ENCODE peak calls at places on chromosomes 1 and 21, in seven cellular contexts. E is cardiac muscle cell, X is PC-3, G is AG09309, D is stomach, H is neural progenitor cell, B is mucosa of descending colon. U is an unnamed sample.

GRCh38 chr1:156086256-156086662 is 4.0 kb upstream of the MEX3A start:
- DNase-seq in E (peak; percentile 78), X (peak; percentile 60), G (no peak), D (no peak), H (peak; percentile 83), B (no peak), U (no peak)

GRCh38 chr1:12172042-12172851 is 5.5 kb downstream of the TNFRSF1B start:
- DNase-seq in E (no peak), X (no peak), G (no peak), D (no peak), H (no peak), B (peak; percentile 34), U (no peak)

GRCh38 chr1:119783354-119784126 is 14.8 kb upstream of the HMGCS2 start:
- DNase-seq in E (no peak), X (peak; percentile 4), G (no peak), D (no peak), H (no peak), B (no peak), U (no peak)

GRCh38 chr1:232477728-232478127 is 152.2 kb downstream of the SIPA1L2 start:
- DNase-seq in E (no peak), X (peak; percentile 99), G (peak; percentile 96), D (no peak), H (peak; percentile 34), B (no peak), U (peak; percentile 98)

GRCh38 chr1:184002071-184002470 is 35.5 kb downstream of the COLGALT2 start:
- DNase-seq in E (no peak), X (peak; percentile 84), G (peak; percentile 50), D (no peak), H (peak; percentile 63), B (no peak), U (peak; percentile 64)

GRCh38 chr1:232644209-232644608 is 14.3 kb upstream of the SIPA1L2 start:
- DNase-seq in E (no peak), X (no peak), G (no peak), D (no peak), H (no peak), B (no peak), U (no peak)

GRCh38 chr1:112529301-112529700 is 20.5 kb downstream of the WNT2B start:
- DNase-seq in E (no peak), X (peak; percentile 84), G (no peak), D (no peak), H (no peak), B (no peak), U (no peak)

GRCh38 chr21:28431022-28431421 is 561.7 kb downstream of the LTN1 start:
- DNase-seq in E (no peak), X (peak; percentile 32), G (no peak), D (no peak), H (no peak), B (no peak), U (no peak)

GRCh38 chr21:39694750-39695149 is 50.2 kb upstream of the IGSF5 start:
- DNase-seq in E (no peak), X (no peak), G (no peak), D (no peak), H (no peak), B (no peak), U (no peak)

GRCh38 chr1:77015748-77016341 is 148.6 kb downstream of the ST6GALNAC5 start:
- DNase-seq in E (no peak), X (no peak), G (no peak), D (no peak), H (peak; percentile 56), B (no peak), U (no peak)

GRCh38 chr1:27575861-27576331 is 28.0 kb downstream of the AHDC1 start:
- DNase-seq in E (peak; percentile 94), X (peak; percentile 51), G (no peak), D (peak; percentile 84), H (peak; percentile 83), B (peak; percentile 74), U (no peak)

GRCh38 chr1:116855788-116856187 is 53.9 kb upstream of the PTGFRN start:
- DNase-seq in E (no peak), X (no peak), G (no peak), D (no peak), H (peak; percentile 36), B (no peak), U (no peak)

GRCh38 chr1:157000686-157001085 is 44.9 kb downstream of the ARHGEF11 start:
- DNase-seq in E (no peak), X (peak; percentile 32), G (no peak), D (no peak), H (no peak), B (no peak), U (no peak)

GRCh38 chr21:36431252-36431651 is 46.1 kb downstream of the CHAF1B start:
- DNase-seq in E (no peak), X (no peak), G (no peak), D (no peak), H (no peak), B (no peak), U (no peak)

GRCh38 chr1:219405531-219406331 is 207.2 kb downstream of the ZC3H11B start:
- DNase-seq in E (peak; percentile 82), X (no peak), G (no peak), D (no peak), H (no peak), B (no peak), U (no peak)

GRCh38 chr1:11157867-11158266 is 31.3 kb upstream of the ANGPTL7 start:
- DNase-seq in E (no peak), X (no peak), G (no peak), D (no peak), H (no peak), B (no peak), U (no peak)

GRCh38 chr1:230891413-230891812 is 23.1 kb upstream of the C1orf198 start:
- DNase-seq in E (no peak), X (peak; percentile 28), G (no peak), D (no peak), H (peak; percentile 71), B (no peak), U (no peak)

GRCh38 chr1:43253876-43254275 is 15.9 kb upstream of the TMEM125 start:
- DNase-seq in E (no peak), X (no peak), G (no peak), D (no peak), H (no peak), B (no peak), U (no peak)

GRCh38 chr1:161091093-161091492 is 1.7 kb upstream of the NECTIN4 start:
- DNase-seq in E (no peak), X (no peak), G (no peak), D (no peak), H (no peak), B (no peak), U (no peak)

GRCh38 chr1:116826818-116827606 is 72.8 kb downstream of the CD2 start:
- DNase-seq in E (no peak), X (peak; percentile 65), G (no peak), D (no peak), H (no peak), B (no peak), U (peak; percentile 63)

GRCh38 chr1:54501849-54502248 is 46.2 kb upstream of the ACOT11 start:
- DNase-seq in E (no peak), X (no peak), G (no peak), D (no peak), H (no peak), B (no peak), U (no peak)

GRCh38 chr1:96967311-96967710 is 245.7 kb downstream of the PTBP2 start:
- DNase-seq in E (no peak), X (no peak), G (no peak), D (no peak), H (no peak), B (no peak), U (no peak)

GRCh38 chr1:22639286-22639685 is 2.9 kb downstream of the C1QA start:
- DNase-seq in E (no peak), X (no peak), G (peak; percentile 2), D (no peak), H (peak; percentile 72), B (no peak), U (no peak)

GRCh38 chr1:174239541-174239940 is 80.2 kb downstream of the RABGAP1L start:
- DNase-seq in E (no peak), X (peak; percentile 34), G (no peak), D (no peak), H (no peak), B (no peak), U (no peak)
- H3K4me3 ChIP-seq in E (no peak overlapping the region), X (peak overlapping the region; percentile 88), G (no peak overlapping the region), D (no peak overlapping the region), H (no peak overlapping the region), B (no peak overlapping the region), U (no peak overlapping the region)

DNA sequence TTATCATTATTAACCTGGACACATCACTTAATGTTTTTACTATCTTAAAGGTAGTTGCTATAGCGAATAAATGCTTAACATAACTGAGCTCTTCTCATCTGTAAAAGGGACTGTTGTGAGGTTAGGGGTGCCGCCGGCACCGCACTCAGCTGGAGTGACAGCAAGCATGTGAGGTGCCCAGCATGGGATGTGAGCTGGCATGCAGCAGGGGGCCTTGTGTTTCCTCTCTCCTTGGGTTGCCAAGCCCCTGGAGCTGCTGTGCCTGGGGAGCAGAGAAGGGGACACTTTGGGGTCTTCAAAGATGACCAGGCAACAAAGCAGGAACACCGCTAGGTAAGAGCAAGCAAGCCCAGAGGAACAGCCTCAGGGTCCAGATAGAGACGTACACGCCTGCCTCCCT is 2.1 kb upstream of the ZC3H12A start:
- DNase-seq in E (no peak), X (no peak), G (no peak), D (no peak), H (no peak), B (peak; percentile 40), U (no peak)
- H3K4me3 ChIP-seq in E (no peak overlapping the region), X (no peak overlapping the region), G (no peak overlapping the region), D (no peak overlapping the region), H (no peak overlapping the region), B (no peak overlapping the region), U (peak overlapping the region; percentile 1)

GRCh38 chr1:39141925-39142324 is 62.6 kb upstream of the MACF1 start:
- DNase-seq in E (peak; percentile 55), X (no peak), G (no peak), D (no peak), H (peak; percentile 84), B (no peak), U (no peak)
- H3K4me3 ChIP-seq in E (no peak overlapping the region), X (no peak overlapping the region), G (no peak overlapping the region), D (no peak overlapping the region), H (peak overlapping the region; percentile 40), B (no peak overlapping the region), U (no peak overlapping the region)

GRCh38 chr1:64969305-64970066 is 3.1 kb upstream of the JAK1 start:
- DNase-seq in E (no peak), X (peak; percentile 21), G (no peak), D (no peak), H (no peak), B (no peak), U (no peak)

GRCh38 chr1:64966158-64966963 is at the start of gene JAK1:
- DNase-seq in E (peak; percentile 93), X (peak; percentile 80), G (no peak), D (peak; percentile 90), H (peak; percentile 95), B (peak; percentile 93), U (no peak)

GRCh38 chr1:64963466-64963865 is 2.9 kb downstream of the JAK1 start:
- DNase-seq in E (no peak), X (no peak), G (no peak), D (no peak), H (no peak), B (no peak), U (no peak)

GRCh38 chr1:64965239-64966157 is 851 bp downstream of the JAK1 start:
- DNase-seq in E (no peak), X (peak; percentile 39), G (no peak), D (peak; percentile 69), H (peak; percentile 47), B (peak; percentile 80), U (no peak)

DNA sequence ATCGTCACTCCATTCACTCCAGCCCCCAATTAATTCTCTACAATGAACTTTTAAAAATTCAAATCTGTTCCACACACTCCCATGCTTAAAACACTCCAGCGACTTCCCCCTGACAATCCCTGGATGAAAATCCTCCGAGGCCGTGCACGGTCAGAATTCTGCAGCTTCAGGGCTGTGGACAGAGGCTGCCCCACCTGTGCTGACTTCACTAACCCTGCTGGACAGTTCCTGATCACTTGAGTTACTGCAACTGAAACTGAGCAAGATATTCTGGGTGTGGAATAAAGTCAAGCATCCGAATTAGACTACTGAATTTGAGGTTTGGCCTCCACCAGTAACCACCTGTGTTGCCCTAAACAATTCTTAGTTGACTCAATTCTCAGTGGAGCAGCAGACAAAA is 1.0 kb upstream of the JAK1 start:
- DNase-seq in E (peak; percentile 49), X (no peak), G (no peak), D (no peak), H (peak; percentile 16), B (peak; percentile 49), U (no peak)
- H3K4me3 ChIP-seq in E (no peak overlapping the region), X (peak overlapping the region; percentile 77), G (no peak overlapping the region), D (no peak overlapping the region), H (no peak overlapping the region), B (no peak overlapping the region), U (peak overlapping the region; percentile 98)

U was measured in epithelial cell of proximal tubule.